ENCODE peak calls at places on chromosomes 1 and 21, in four cellular contexts. A is activated B cell treated with CpG ODN at 0.5 μM for 24 hours, Y is endothelial cell of umbilical vein, N is osteocyte. M is an unnamed sample.

GRCh38 chr1:218930879-218931278 is 242.8 kb upstream of the LYPLAL1 start:
- DNase-seq in Y (peak), N (no peak), A (no peak), M (no peak)

GRCh38 chr1:186304982-186305949 is 69.8 kb downstream of the TPR start:
- DNase-seq in Y (peak), A (no peak), N (no peak), M (no peak)

GRCh38 chr1:109357673-109358072 is 40.0 kb downstream of the SORT1 start:
- DNase-seq in A (no peak), Y (no peak), N (no peak), M (no peak)

GRCh38 chr1:209513226-209513625 is 70.3 kb upstream of the CAMK1G start:
- DNase-seq in N (no peak), Y (peak), A (no peak), M (no peak)

GRCh38 chr1:180501865-180502360 is 464 bp downstream of the ACBD6 start:
- DNase-seq in A (no peak), Y (no peak), N (no peak), M (no peak)

GRCh38 chr1:6488602-6489382 is 2.7 kb downstream of the PLEKHG5 start:
- DNase-seq in Y (no peak), A (no peak), N (no peak), M (no peak)

GRCh38 chr1:102861247-102861646 is 247.1 kb downstream of the COL11A1 start:
- DNase-seq in A (no peak), N (no peak), Y (no peak), M (no peak)

GRCh38 chr1:205488074-205488723 is 16.3 kb upstream of the CDK18 start:
- DNase-seq in Y (peak), A (no peak), N (no peak), M (no peak)

GRCh38 chr1:243930822-243931671 is 81.0 kb upstream of the AKT3 start:
- DNase-seq in N (no peak), Y (no peak), A (no peak), M (no peak)

GRCh38 chr1:184210822-184211221 is 159.3 kb downstream of the TSEN15 start:
- DNase-seq in N (no peak), A (no peak), Y (no peak), M (no peak)

GRCh38 chr1:94527447-94528031 is 14.0 kb downstream of the F3 start:
- DNase-seq in A (no peak), N (no peak), Y (peak), M (no peak)

GRCh38 chr1:207089627-207090265 is 1.1 kb downstream of the C4BPB start:
- DNase-seq in A (no peak), N (no peak), Y (no peak), M (no peak)

GRCh38 chr1:186474208-186474607 is 13.3 kb upstream of the PDC start:
- DNase-seq in N (no peak), Y (no peak), A (no peak), M (no peak)

GRCh38 chr1:155507960-155508359 is 54.6 kb downstream of the ASH1L start:
- DNase-seq in Y (no peak), N (no peak), A (no peak), M (no peak)

GRCh38 chr1:155499263-155499662 is 63.3 kb downstream of the ASH1L start:
- DNase-seq in A (no peak), Y (no peak), N (no peak), M (no peak)

GRCh38 chr1:155499953-155500621 is 62.5 kb downstream of the ASH1L start:
- DNase-seq in Y (peak), A (no peak), N (no peak), M (peak)

GRCh38 chr1:155509064-155509463 is 53.5 kb downstream of the ASH1L start:
- DNase-seq in A (no peak), Y (no peak), N (no peak), M (no peak)

DNA sequence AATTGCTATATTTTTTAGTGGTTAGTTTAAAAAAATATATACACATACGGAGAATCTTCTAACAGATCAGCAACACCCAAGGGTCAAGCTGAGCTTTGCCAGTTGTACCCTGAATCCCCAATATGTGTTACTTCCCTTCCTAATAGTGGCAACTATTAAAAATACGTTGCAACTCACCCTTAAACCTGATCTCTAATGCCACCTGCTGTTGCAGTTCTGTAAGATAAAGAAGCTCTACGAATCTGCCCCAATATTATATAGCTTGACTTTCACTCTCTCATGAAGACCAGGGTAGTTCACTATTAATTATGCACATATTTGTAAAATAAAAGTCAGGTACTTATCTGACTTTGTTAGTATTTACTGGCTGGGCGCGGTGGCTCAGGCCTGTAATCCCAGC is 58.4 kb downstream of the ASH1L start:
- DNase-seq in N (no peak), Y (peak), A (no peak), M (no peak)
- TF ChIP-seq CTCF in N (peak), Y (peak), A (no peak), M (peak)

GRCh38 chr1:36160949-36161485 is 5.1 kb downstream of the MAP7D1 start:
- DNase-seq in A (no peak), N (no peak), Y (peak), M (no peak)
- TF ChIP-seq CTCF in A (no peak), N (peak), Y (peak), M (no peak)

DNA sequence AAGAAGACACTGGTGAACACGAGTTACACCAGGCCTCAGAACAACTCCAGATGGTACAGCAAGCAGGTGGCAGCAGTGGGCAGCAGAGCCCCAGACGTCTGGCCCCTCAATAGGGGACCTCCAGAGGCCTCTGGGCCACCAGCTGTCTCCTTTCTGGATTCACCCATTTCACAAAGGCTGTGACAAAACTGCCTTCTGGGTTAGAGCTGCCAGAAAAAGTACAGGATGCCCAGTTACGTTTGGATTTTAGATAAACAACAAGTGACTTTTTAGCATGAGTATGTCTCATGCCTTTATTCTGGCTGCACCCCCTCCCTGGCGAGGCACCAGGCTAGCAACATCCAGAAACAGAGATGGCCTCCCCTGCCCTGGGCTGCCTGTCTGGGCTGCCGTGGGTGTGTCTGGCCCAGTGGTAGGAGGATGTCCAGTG is 30.1 kb downstream of the ITPKB start:
- DNase-seq in N (no peak), Y (no peak), A (no peak), M (no peak)
- TF ChIP-seq CTCF in N (peak), Y (no peak), A (no peak), M (no peak)

DNA sequence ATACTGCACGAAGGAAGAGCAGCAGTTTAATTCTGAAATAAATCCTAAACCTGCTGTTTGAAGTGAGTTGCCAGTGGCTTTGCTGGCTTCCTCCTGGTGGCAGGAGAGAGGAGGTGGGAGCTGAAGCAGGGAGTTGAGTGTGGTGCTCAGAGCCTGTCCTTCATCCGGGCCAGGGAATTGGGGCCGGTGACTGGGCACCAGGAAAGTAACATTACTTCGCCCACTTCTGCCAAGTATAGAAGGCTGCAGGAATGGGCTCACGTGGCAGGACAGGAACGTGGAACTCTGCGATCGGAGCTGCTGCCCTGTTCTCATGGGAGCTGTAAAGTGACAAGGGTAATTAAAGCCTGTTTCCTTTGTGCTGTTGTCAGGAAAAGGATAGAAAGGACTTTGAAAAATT is 8.7 kb downstream of the TOR3A start:
- DNase-seq in Y (no peak), N (no peak), A (no peak), M (no peak)
- TF ChIP-seq CTCF in Y (no peak), N (peak), A (no peak), M (no peak)

DNA sequence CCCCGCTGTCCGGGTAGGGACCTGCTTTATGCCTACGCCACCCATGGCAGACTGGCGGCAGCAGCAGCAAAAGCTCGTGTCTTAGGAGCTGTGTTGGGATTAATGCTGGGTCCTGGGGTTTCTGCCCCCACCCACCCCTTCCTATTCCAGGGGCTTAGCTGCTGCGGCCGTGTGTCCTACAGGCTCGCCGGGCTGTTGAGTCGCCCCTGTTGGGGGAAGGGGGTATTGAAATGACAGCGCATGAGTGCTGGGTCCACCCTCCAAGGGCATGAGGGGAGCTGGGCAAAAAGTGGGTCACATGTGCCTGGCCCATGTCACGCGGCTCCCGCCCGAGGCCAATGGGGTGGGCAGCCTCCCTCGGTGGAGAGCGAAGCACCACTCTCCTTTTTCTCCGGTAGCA is 118.3 kb upstream of the COL6A1 start:
- DNase-seq in A (no peak), N (peak), Y (no peak), M (no peak)
- TF ChIP-seq CTCF in A (no peak), N (no peak), Y (no peak), M (no peak)